ENCODE peak calls at places on chromosomes 1 and 21, in eight cellular contexts. Z, K, M, B, V, O, N and D are unnamed samples.

GRCh38 chr1:82778612-82779011 is 977.9 kb downstream of the ADGRL2 start:
- DNase-seq in N (no peak), O (no peak), K (peak), M (no peak), Z (no peak), B (peak), V (peak), D (no peak)

GRCh38 chr1:101025283-101025679 is 303 bp downstream of the DPH5 start:
- DNase-seq in K (peak), M (peak), Z (no peak), N (no peak), V (no peak), O (peak), B (peak), D (no peak)

GRCh38 chr1:100780826-100781225 is 61.3 kb downstream of the VCAM1 start:
- DNase-seq in O (no peak), M (no peak), Z (no peak), K (no peak), V (no peak), B (no peak), N (no peak), D (no peak)

GRCh38 chr1:217342105-217342504 is 288.8 kb downstream of the GPATCH2 start:
- DNase-seq in V (no peak), O (no peak), Z (no peak), M (no peak), N (no peak), K (no peak), B (no peak), D (no peak)

GRCh38 chr21:46127239-46128105 is 27.9 kb downstream of the FTCD start:
- DNase-seq in O (peak), Z (no peak), B (no peak), N (no peak), K (peak), V (no peak), M (no peak), D (no peak)

GRCh38 chr1:55071477-55071876 is 32.1 kb downstream of the PCSK9 start:
- DNase-seq in M (no peak), V (peak), O (no peak), B (peak), K (peak), N (peak), Z (no peak), D (peak)

GRCh38 chr21:32135401-32136363 is 143.2 kb downstream of the MIS18A start:
- DNase-seq in Z (no peak), B (no peak), N (no peak), V (peak), M (no peak), O (no peak), K (peak), D (no peak)

GRCh38 chr1:243230914-243231313 is 24.2 kb downstream of the CEP170 start:
- DNase-seq in K (peak), N (no peak), V (no peak), O (no peak), M (no peak), Z (no peak), B (peak), D (peak)

GRCh38 chr21:45178971-45179370 is 104.6 kb downstream of the ADARB1 start:
- DNase-seq in O (no peak), M (no peak), Z (no peak), K (no peak), B (no peak), N (no peak), V (no peak), D (no peak)

GRCh38 chr1:160359559-160360226 is 7.2 kb upstream of the NHLH1 start:
- DNase-seq in V (no peak), O (no peak), Z (no peak), M (no peak), K (peak), B (peak), N (no peak), D (peak)

GRCh38 chr1:167502719-167503452 is 15.4 kb downstream of the CD247 start:
- DNase-seq in Z (no peak), K (no peak), O (no peak), M (peak), N (no peak), V (no peak), B (peak), D (no peak)

GRCh38 chr1:117365350-117366280 is 1.6 kb upstream of the MAN1A2 start:
- DNase-seq in K (peak), N (no peak), B (no peak), O (peak), V (peak), M (no peak), Z (no peak), D (peak)

GRCh38 chr21:40151611-40152010 is 284.4 kb downstream of the PCP4 start:
- DNase-seq in K (no peak), O (no peak), Z (no peak), B (no peak), M (no peak), V (no peak), N (no peak), D (no peak)

GRCh38 chr1:86502721-86503430 is 34.1 kb downstream of the CLCA1 start:
- DNase-seq in V (peak), M (no peak), O (peak), Z (no peak), K (no peak), B (peak), N (peak), D (peak)

GRCh38 chr1:26853156-26853555 is 9.8 kb upstream of the SFN start:
- DNase-seq in M (peak), N (no peak), V (peak), K (peak), Z (no peak), B (peak), O (peak), D (peak)

GRCh38 chr1:192115000-192115399 is 43.3 kb upstream of the RGS18 start:
- DNase-seq in K (no peak), V (no peak), Z (no peak), B (no peak), M (no peak), O (no peak), N (no peak), D (no peak)

GRCh38 chr1:32733573-32734321 is 31.2 kb upstream of the SYNC start:
- DNase-seq in Z (no peak), V (peak), O (no peak), N (no peak), K (peak), M (no peak), B (peak), D (no peak)

GRCh38 chr1:79848316-79848715 is 841.8 kb upstream of the ADGRL4 start:
- DNase-seq in N (no peak), V (no peak), M (no peak), K (no peak), Z (no peak), B (no peak), O (no peak), D (no peak)

GRCh38 chr1:79847715-79848114 is 841.2 kb upstream of the ADGRL4 start:
- DNase-seq in N (no peak), M (no peak), K (no peak), O (peak), V (peak), B (no peak), Z (no peak), D (no peak)

GRCh38 chr1:79849388-79849787 is 842.9 kb upstream of the ADGRL4 start:
- DNase-seq in N (no peak), V (no peak), O (no peak), B (no peak), Z (no peak), M (no peak), K (no peak), D (no peak)

DNA sequence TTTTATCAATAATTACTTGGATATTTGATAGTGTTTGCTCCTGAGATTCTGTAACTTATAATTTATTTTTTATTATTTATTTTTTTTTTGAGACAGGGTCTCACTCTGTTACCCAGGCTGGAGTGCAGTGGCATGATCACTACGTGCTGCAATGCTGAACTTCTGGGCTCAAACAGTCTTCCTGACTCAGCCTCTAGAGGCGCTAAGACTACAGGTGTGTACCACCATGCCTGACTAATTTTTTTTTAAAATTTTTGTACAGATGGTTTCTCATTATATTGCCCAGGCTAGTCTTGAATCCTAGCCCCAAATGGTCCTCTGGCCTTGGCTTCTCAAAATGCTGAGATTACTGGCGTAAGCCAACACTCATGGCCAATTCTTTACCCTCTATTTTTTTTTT is 845.5 kb upstream of the ADGRL4 start:
- DNase-seq in O (no peak), B (peak), N (peak), K (no peak), M (no peak), Z (no peak), V (no peak), D (no peak)
- TF ChIP-seq CTCF in O (no peak), B (peak), N (peak), K (peak), M (no peak), Z (peak), V (peak), D (no peak)

GRCh38 chr1:9241891-9242290 is 7.3 kb downstream of the H6PD start:
- DNase-seq in O (peak), V (no peak), N (no peak), Z (no peak), B (no peak), M (no peak), K (no peak), D (no peak)

GRCh38 chr1:9240914-9241820 is 6.6 kb downstream of the H6PD start:
- DNase-seq in K (no peak), V (no peak), M (no peak), B (peak), Z (no peak), O (no peak), N (no peak), D (no peak)

GRCh38 chr1:9238550-9238949 is 4.0 kb downstream of the H6PD start:
- DNase-seq in N (no peak), B (no peak), V (no peak), M (no peak), Z (no peak), O (no peak), K (peak), D (no peak)

GRCh38 chr1:9238134-9238533 is 3.6 kb downstream of the H6PD start:
- DNase-seq in N (no peak), Z (no peak), V (no peak), B (no peak), O (no peak), M (no peak), K (no peak), D (no peak)

GRCh38 chr1:9239622-9240401 is 5.2 kb downstream of the H6PD start:
- DNase-seq in K (peak), O (peak), B (no peak), N (no peak), M (peak), V (peak), Z (no peak), D (peak)
- H3K4me3 ChIP-seq in K (peak), O (peak), B (no peak), N (no peak), M (peak), V (no peak), Z (no peak), D (no peak)

GRCh38 chr1:221979461-221980032 is 237.7 kb upstream of the DUSP10 start:
- DNase-seq in O (no peak), Z (no peak), B (peak), M (no peak), V (no peak), N (no peak), K (no peak), D (no peak)
- TF ChIP-seq CTCF in O (no peak), Z (peak), B (peak), M (no peak), V (peak), N (no peak), K (peak), D (peak)

GRCh38 chr1:178867670-178868069 is 3.2 kb downstream of the ANGPTL1 start:
- DNase-seq in V (peak), K (peak), B (no peak), O (no peak), N (no peak), M (no peak), Z (no peak), D (peak)

GRCh38 chr1:178870944-178871343 is at the start of gene ANGPTL1:
- DNase-seq in N (no peak), K (peak), O (no peak), M (no peak), Z (no peak), B (peak), V (peak), D (peak)

GRCh38 chr1:178871551-178872320 is 859 bp upstream of the ANGPTL1 start:
- DNase-seq in B (no peak), N (no peak), V (peak), K (no peak), O (no peak), Z (no peak), M (no peak), D (no peak)

GRCh38 chr1:178868700-178869099 is 2.2 kb downstream of the ANGPTL1 start:
- DNase-seq in B (no peak), M (no peak), Z (no peak), K (peak), O (no peak), V (peak), N (no peak), D (peak)

GRCh38 chr1:178869114-178869697 is 1.7 kb downstream of the ANGPTL1 start:
- DNase-seq in N (no peak), K (peak), B (peak), V (peak), O (no peak), Z (no peak), M (no peak), D (peak)
- H3K4me3 ChIP-seq in N (peak), K (peak), B (peak), V (peak), O (peak), Z (no peak), M (no peak), D (peak)